ENCODE peak calls at places on chromosomes 3 and 15, in eight cellular contexts. One of them, this sample, is unnamed.

GRCh38 chr3:197256836-197257444 is 41.5 kb downstream of the DLG1 start:
- DNase-seq in activated CD4-positive, alpha-beta T cell treated with anti-CD3 and anti-CD28 coated beads, Interleukin-2, amount 50 U/mL, for 4 hours: peak; percentile 23
- DNase-seq in C1 segment of cervical spinal cord: no peak
- DNase-seq in testis: peak; percentile 52
- DNase-seq in cardiac fibroblast: peak; percentile 77
- DNase-seq in RPMI8226: peak; percentile 62
- DNase-seq in D341Med: peak; percentile 28
- DNase-seq in NCI-H1105: peak; percentile 43
- DNase-seq in this sample: no peak

GRCh38 chr3:113454625-113455024 is 13.3 kb upstream of the CFAP44 start:
- DNase-seq in activated CD4-positive, alpha-beta T cell treated with anti-CD3 and anti-CD28 coated beads, Interleukin-2, amount 50 U/mL, for 4 hours: no peak
- DNase-seq in D341Med: no peak
- DNase-seq in C1 segment of cervical spinal cord: no peak
- DNase-seq in RPMI8226: no peak
- DNase-seq in testis: no peak
- DNase-seq in cardiac fibroblast: no peak
- DNase-seq in NCI-H1105: no peak
- DNase-seq in this sample: no peak

GRCh38 chr3:185988816-185989175 is 51.0 kb upstream of the TRA2B start:
- DNase-seq in D341Med: no peak
- DNase-seq in cardiac fibroblast: no peak
- DNase-seq in NCI-H1105: peak; percentile 50
- DNase-seq in testis: no peak
- DNase-seq in C1 segment of cervical spinal cord: no peak
- DNase-seq in activated CD4-positive, alpha-beta T cell treated with anti-CD3 and anti-CD28 coated beads, Interleukin-2, amount 50 U/mL, for 4 hours: no peak
- DNase-seq in RPMI8226: peak; percentile 84
- DNase-seq in this sample: no peak

GRCh38 chr3:31008986-31009385 is 114.5 kb upstream of the GADL1 start:
- DNase-seq in C1 segment of cervical spinal cord: no peak
- DNase-seq in RPMI8226: no peak
- DNase-seq in D341Med: no peak
- DNase-seq in cardiac fibroblast: peak; percentile 65
- DNase-seq in activated CD4-positive, alpha-beta T cell treated with anti-CD3 and anti-CD28 coated beads, Interleukin-2, amount 50 U/mL, for 4 hours: no peak
- DNase-seq in testis: no peak
- DNase-seq in NCI-H1105: no peak
- DNase-seq in this sample: no peak

GRCh38 chr15:58558777-58559176 is 127.0 kb downstream of the LIPC start:
- DNase-seq in RPMI8226: no peak
- DNase-seq in testis: no peak
- DNase-seq in cardiac fibroblast: no peak
- DNase-seq in activated CD4-positive, alpha-beta T cell treated with anti-CD3 and anti-CD28 coated beads, Interleukin-2, amount 50 U/mL, for 4 hours: no peak
- DNase-seq in NCI-H1105: no peak
- DNase-seq in D341Med: no peak
- DNase-seq in C1 segment of cervical spinal cord: no peak
- DNase-seq in this sample: no peak

GRCh38 chr3:71057526-71057894 is 526.0 kb downstream of the FOXP1 start:
- DNase-seq in D341Med: no peak
- DNase-seq in C1 segment of cervical spinal cord: no peak
- DNase-seq in RPMI8226: peak; percentile 12
- DNase-seq in cardiac fibroblast: peak; percentile 45
- DNase-seq in NCI-H1105: no peak
- DNase-seq in activated CD4-positive, alpha-beta T cell treated with anti-CD3 and anti-CD28 coated beads, Interleukin-2, amount 50 U/mL, for 4 hours: no peak
- DNase-seq in testis: no peak
- DNase-seq in this sample: no peak

GRCh38 chr3:189144645-189145044 is 27.1 kb upstream of the TPRG1 start:
- DNase-seq in cardiac fibroblast: peak; percentile 58
- DNase-seq in NCI-H1105: peak; percentile 96
- DNase-seq in C1 segment of cervical spinal cord: no peak
- DNase-seq in activated CD4-positive, alpha-beta T cell treated with anti-CD3 and anti-CD28 coated beads, Interleukin-2, amount 50 U/mL, for 4 hours: no peak
- DNase-seq in RPMI8226: no peak
- DNase-seq in D341Med: peak; percentile 29
- DNase-seq in testis: no peak
- DNase-seq in this sample: no peak

GRCh38 chr3:71465371-71466007 is 118.0 kb downstream of the FOXP1 start:
- DNase-seq in testis: no peak
- DNase-seq in C1 segment of cervical spinal cord: no peak
- DNase-seq in RPMI8226: no peak
- DNase-seq in D341Med: no peak
- DNase-seq in NCI-H1105: no peak
- DNase-seq in activated CD4-positive, alpha-beta T cell treated with anti-CD3 and anti-CD28 coated beads, Interleukin-2, amount 50 U/mL, for 4 hours: no peak
- DNase-seq in cardiac fibroblast: no peak
- DNase-seq in this sample: no peak

GRCh38 chr3:95759614-95760301 is 1054.6 kb upstream of the EPHA6 start:
- DNase-seq in testis: no peak
- DNase-seq in C1 segment of cervical spinal cord: no peak
- DNase-seq in cardiac fibroblast: no peak
- DNase-seq in RPMI8226: no peak
- DNase-seq in activated CD4-positive, alpha-beta T cell treated with anti-CD3 and anti-CD28 coated beads, Interleukin-2, amount 50 U/mL, for 4 hours: no peak
- DNase-seq in D341Med: no peak
- DNase-seq in NCI-H1105: no peak
- DNase-seq in this sample: no peak

GRCh38 chr3:58049143-58049785 is 41.0 kb downstream of the FLNB start:
- DNase-seq in RPMI8226: no peak
- DNase-seq in cardiac fibroblast: peak; percentile 96
- DNase-seq in testis: no peak
- DNase-seq in D341Med: no peak
- DNase-seq in NCI-H1105: no peak
- DNase-seq in C1 segment of cervical spinal cord: no peak
- DNase-seq in activated CD4-positive, alpha-beta T cell treated with anti-CD3 and anti-CD28 coated beads, Interleukin-2, amount 50 U/mL, for 4 hours: no peak
- DNase-seq in this sample: no peak

GRCh38 chr3:182936239-182936946 is 43.9 kb downstream of the DCUN1D1 start:
- DNase-seq in NCI-H1105: no peak
- DNase-seq in testis: no peak
- DNase-seq in D341Med: no peak
- DNase-seq in C1 segment of cervical spinal cord: no peak
- DNase-seq in activated CD4-positive, alpha-beta T cell treated with anti-CD3 and anti-CD28 coated beads, Interleukin-2, amount 50 U/mL, for 4 hours: no peak
- DNase-seq in RPMI8226: no peak
- DNase-seq in cardiac fibroblast: no peak
- DNase-seq in this sample: no peak

GRCh38 chr3:172303181-172303580 is 145.1 kb downstream of the GHSR start:
- DNase-seq in testis: no peak
- DNase-seq in D341Med: no peak
- DNase-seq in cardiac fibroblast: peak; percentile 45
- DNase-seq in activated CD4-positive, alpha-beta T cell treated with anti-CD3 and anti-CD28 coated beads, Interleukin-2, amount 50 U/mL, for 4 hours: no peak
- DNase-seq in C1 segment of cervical spinal cord: no peak
- DNase-seq in NCI-H1105: no peak
- DNase-seq in RPMI8226: no peak
- DNase-seq in this sample: no peak

GRCh38 chr15:59268199-59268979 is 61.7 kb downstream of the LDHAL6B start:
- DNase-seq in cardiac fibroblast: peak; percentile 46
- DNase-seq in D341Med: no peak
- DNase-seq in NCI-H1105: no peak
- DNase-seq in testis: no peak
- DNase-seq in RPMI8226: no peak
- DNase-seq in activated CD4-positive, alpha-beta T cell treated with anti-CD3 and anti-CD28 coated beads, Interleukin-2, amount 50 U/mL, for 4 hours: no peak
- DNase-seq in C1 segment of cervical spinal cord: no peak
- DNase-seq in this sample: no peak

GRCh38 chr15:26023691-26024090 is 160.6 kb upstream of the ATP10A start:
- DNase-seq in activated CD4-positive, alpha-beta T cell treated with anti-CD3 and anti-CD28 coated beads, Interleukin-2, amount 50 U/mL, for 4 hours: no peak
- DNase-seq in D341Med: no peak
- DNase-seq in RPMI8226: no peak
- DNase-seq in testis: no peak
- DNase-seq in NCI-H1105: no peak
- DNase-seq in C1 segment of cervical spinal cord: no peak
- DNase-seq in cardiac fibroblast: no peak
- DNase-seq in this sample: no peak

GRCh38 chr3:58624550-58624949 is 42.0 kb downstream of the FAM3D start:
- DNase-seq in RPMI8226: no peak
- DNase-seq in NCI-H1105: no peak
- DNase-seq in cardiac fibroblast: no peak
- DNase-seq in activated CD4-positive, alpha-beta T cell treated with anti-CD3 and anti-CD28 coated beads, Interleukin-2, amount 50 U/mL, for 4 hours: no peak
- DNase-seq in D341Med: no peak
- DNase-seq in testis: no peak
- DNase-seq in C1 segment of cervical spinal cord: no peak
- DNase-seq in this sample: no peak

GRCh38 chr3:18987862-18988447 is 160.4 kb upstream of the KCNH8 start:
- DNase-seq in testis: no peak
- DNase-seq in cardiac fibroblast: no peak
- DNase-seq in activated CD4-positive, alpha-beta T cell treated with anti-CD3 and anti-CD28 coated beads, Interleukin-2, amount 50 U/mL, for 4 hours: no peak
- DNase-seq in D341Med: no peak
- DNase-seq in NCI-H1105: peak; percentile 25
- DNase-seq in RPMI8226: no peak
- DNase-seq in C1 segment of cervical spinal cord: no peak
- DNase-seq in this sample: no peak

GRCh38 chr3:124993462-124993861 is 58.9 kb upstream of the MUC13 start:
- DNase-seq in RPMI8226: no peak
- DNase-seq in cardiac fibroblast: peak; percentile 72
- DNase-seq in D341Med: no peak
- DNase-seq in C1 segment of cervical spinal cord: no peak
- DNase-seq in NCI-H1105: no peak
- DNase-seq in testis: no peak
- DNase-seq in activated CD4-positive, alpha-beta T cell treated with anti-CD3 and anti-CD28 coated beads, Interleukin-2, amount 50 U/mL, for 4 hours: no peak
- DNase-seq in this sample: no peak

GRCh38 chr3:32453346-32453745 is 49.3 kb downstream of the CMTM6 start:
- DNase-seq in RPMI8226: no peak
- DNase-seq in C1 segment of cervical spinal cord: no peak
- DNase-seq in activated CD4-positive, alpha-beta T cell treated with anti-CD3 and anti-CD28 coated beads, Interleukin-2, amount 50 U/mL, for 4 hours: no peak
- DNase-seq in cardiac fibroblast: peak; percentile 68
- DNase-seq in D341Med: no peak
- DNase-seq in NCI-H1105: no peak
- DNase-seq in testis: no peak
- DNase-seq in this sample: no peak

GRCh38 chr15:70083946-70084345 is 13.8 kb downstream of the TLE3 start:
- DNase-seq in D341Med: no peak
- DNase-seq in NCI-H1105: no peak
- DNase-seq in activated CD4-positive, alpha-beta T cell treated with anti-CD3 and anti-CD28 coated beads, Interleukin-2, amount 50 U/mL, for 4 hours: no peak
- DNase-seq in cardiac fibroblast: no peak
- DNase-seq in C1 segment of cervical spinal cord: no peak
- DNase-seq in RPMI8226: no peak
- DNase-seq in testis: no peak
- DNase-seq in this sample: peak; percentile 49

GRCh38 chr15:29135266-29135665 is 134.4 kb downstream of the NSMCE3 start:
- DNase-seq in RPMI8226: no peak
- DNase-seq in NCI-H1105: no peak
- DNase-seq in D341Med: no peak
- DNase-seq in C1 segment of cervical spinal cord: no peak
- DNase-seq in activated CD4-positive, alpha-beta T cell treated with anti-CD3 and anti-CD28 coated beads, Interleukin-2, amount 50 U/mL, for 4 hours: no peak
- DNase-seq in cardiac fibroblast: peak; percentile 15
- DNase-seq in testis: no peak
- DNase-seq in this sample: no peak

GRCh38 chr3:12495749-12496452 is 11.6 kb downstream of the TSEN2 start:
- DNase-seq in cardiac fibroblast: no peak
- DNase-seq in D341Med: no peak
- DNase-seq in testis: no peak
- DNase-seq in activated CD4-positive, alpha-beta T cell treated with anti-CD3 and anti-CD28 coated beads, Interleukin-2, amount 50 U/mL, for 4 hours: no peak
- DNase-seq in RPMI8226: no peak
- DNase-seq in C1 segment of cervical spinal cord: no peak
- DNase-seq in NCI-H1105: no peak
- DNase-seq in this sample: no peak

GRCh38 chr15:64842099-64842940 is 605 bp downstream of the PLEKHO2 start:
- DNase-seq in NCI-H1105: no peak
- DNase-seq in cardiac fibroblast: peak; percentile 52
- DNase-seq in C1 segment of cervical spinal cord: peak; percentile 43
- DNase-seq in D341Med: no peak
- DNase-seq in testis: no peak
- DNase-seq in activated CD4-positive, alpha-beta T cell treated with anti-CD3 and anti-CD28 coated beads, Interleukin-2, amount 50 U/mL, for 4 hours: no peak
- DNase-seq in RPMI8226: peak; percentile 43
- DNase-seq in this sample: no peak

GRCh38 chr15:59380902-59381610 is 8.4 kb upstream of the MYO1E start:
- DNase-seq in C1 segment of cervical spinal cord: no peak
- DNase-seq in RPMI8226: no peak
- DNase-seq in D341Med: no peak
- DNase-seq in NCI-H1105: no peak
- DNase-seq in cardiac fibroblast: no peak
- DNase-seq in activated CD4-positive, alpha-beta T cell treated with anti-CD3 and anti-CD28 coated beads, Interleukin-2, amount 50 U/mL, for 4 hours: no peak
- DNase-seq in testis: no peak
- DNase-seq in this sample: no peak